ENCODE peak calls at places on chromosomes 1 and 21, in ten cellular contexts. T is left cardiac atrium, F is mammary epithelial cell, B is neural progenitor cell, Q is fibroblast of mammary gland, M is lung microvascular endothelial cell, Y is frontal cortex, A is GM12865, O is RWPE1, V is GM20000. C is an unnamed sample.

GRCh38 chr1:32703479-32704291 is 1.1 kb upstream of the SYNC start:
- DNase-seq in Q (peak; percentile 93), F (peak; percentile 59), Y (peak; percentile 34), V (peak; percentile 22), M (no peak), B (peak; percentile 34), A (no peak), T (peak; percentile 52), O (peak; percentile 54), C (no peak)

GRCh38 chr1:162627662-162628296 is 4.5 kb upstream of the DDR2 start:
- DNase-seq in M (peak; percentile 73), V (no peak), T (no peak), Y (no peak), A (peak; percentile 60), F (no peak), B (peak; percentile 37), O (peak; percentile 12), Q (peak; percentile 70), C (no peak)

GRCh38 chr1:162391790-162392563 is 10.4 kb downstream of the C1orf226 start:
- DNase-seq in F (no peak), M (peak; percentile 50), A (peak; percentile 51), B (peak; percentile 81), Q (peak; percentile 61), O (no peak), T (no peak), V (peak; percentile 53), Y (no peak), C (no peak)

GRCh38 chr1:32172621-32173245 is 6.7 kb upstream of the TXLNA start:
- DNase-seq in M (peak; percentile 17), Y (no peak), O (peak; percentile 44), B (no peak), V (no peak), A (no peak), F (peak; percentile 54), T (no peak), Q (peak; percentile 22), C (no peak)

GRCh38 chr1:29516063-29516820 is 279.9 kb downstream of the PTPRU start:
- DNase-seq in B (no peak), Y (no peak), A (no peak), O (no peak), V (no peak), T (no peak), M (no peak), Q (no peak), F (no peak), C (no peak)

GRCh38 chr1:247681288-247681897 is 1.9 kb upstream of the OR13G1 start:
- DNase-seq in V (peak; percentile 29), O (peak; percentile 1), T (peak; percentile 21), A (peak; percentile 60), F (peak; percentile 41), Q (peak; percentile 43), M (peak; percentile 31), Y (no peak), B (peak; percentile 86), C (peak; percentile 2)

GRCh38 chr1:164479242-164479641 is 79.7 kb upstream of the PBX1 start:
- DNase-seq in M (no peak), F (no peak), A (no peak), V (no peak), O (no peak), B (no peak), Y (no peak), Q (no peak), T (no peak), C (no peak)

GRCh38 chr1:230581446-230582079 is 60.7 kb upstream of the COG2 start:
- DNase-seq in B (peak; percentile 33), A (peak; percentile 4), Y (no peak), V (no peak), T (no peak), Q (no peak), M (no peak), O (no peak), F (no peak), C (no peak)

GRCh38 chr1:184973308-184974085 is 811 bp downstream of the NIBAN1 start:
- DNase-seq in F (peak; percentile 81), T (peak; percentile 52), Q (peak; percentile 64), O (peak; percentile 53), Y (peak; percentile 54), A (peak; percentile 87), B (peak; percentile 56), M (peak; percentile 44), V (peak; percentile 82), C (no peak)

GRCh38 chr1:163205513-163205912 is 2.8 kb upstream of the RGS5 start:
- DNase-seq in T (no peak), Q (peak; percentile 32), Y (no peak), F (peak; percentile 16), B (no peak), V (no peak), O (no peak), M (no peak), A (no peak), C (no peak)

GRCh38 chr1:86499987-86500593 is 31.4 kb downstream of the CLCA1 start:
- DNase-seq in Y (no peak), A (peak; percentile 27), M (peak; percentile 41), O (peak; percentile 8), T (no peak), F (no peak), V (peak; percentile 31), Q (peak; percentile 51), B (peak; percentile 81), C (no peak)

GRCh38 chr1:91696321-91696720 is 189.6 kb downstream of the TGFBR3 start:
- DNase-seq in Y (no peak), M (peak; percentile 60), B (no peak), Q (peak; percentile 36), A (no peak), F (no peak), V (no peak), T (no peak), O (no peak), C (no peak)

GRCh38 chr21:27741736-27742135 is 774.8 kb upstream of the ADAMTS5 start:
- DNase-seq in B (no peak), Q (peak; percentile 58), M (no peak), F (no peak), T (no peak), O (no peak), A (no peak), Y (no peak), V (no peak), C (no peak)

GRCh38 chr21:37484535-37485474 is 118.2 kb downstream of the DYRK1A start:
- DNase-seq in M (no peak), V (no peak), A (no peak), B (no peak), O (no peak), F (peak; percentile 47), T (no peak), Y (no peak), Q (peak; percentile 31), C (no peak)

GRCh38 chr1:10510520-10511493 is 36.1 kb downstream of the PEX14 start:
- DNase-seq in B (no peak), V (peak; percentile 86), O (peak; percentile 87), Y (no peak), M (peak; percentile 78), T (no peak), Q (peak; percentile 92), F (peak; percentile 87), A (peak; percentile 95), C (peak; percentile 82)

GRCh38 chr1:59705849-59706599 is 108.7 kb upstream of the HOOK1 start:
- DNase-seq in T (peak; percentile 52), M (no peak), Y (no peak), Q (peak; percentile 95), B (no peak), A (no peak), F (peak; percentile 86), O (no peak), V (no peak), C (no peak)

GRCh38 chr1:228374711-228375577 is 31.7 kb downstream of the TRIM11 start:
- DNase-seq in F (no peak), B (no peak), M (no peak), A (no peak), T (peak; percentile 93), Y (peak; percentile 73), Q (peak; percentile 99), V (no peak), O (peak; percentile 57), C (no peak)

GRCh38 chr1:243286409-243287127 is 30.7 kb downstream of the SDCCAG8 start:
- DNase-seq in F (no peak), B (no peak), M (peak; percentile 50), O (no peak), V (no peak), Q (peak; percentile 71), T (no peak), Y (no peak), A (no peak), C (no peak)

GRCh38 chr1:66181999-66182398 is 352.0 kb upstream of the SGIP1 start:
- DNase-seq in F (no peak), M (no peak), Y (no peak), V (no peak), T (no peak), A (no peak), Q (no peak), B (no peak), O (no peak), C (no peak)

GRCh38 chr1:207659545-207660148 is 14.7 kb downstream of the CR1L start:
- DNase-seq in B (no peak), M (no peak), Q (no peak), V (no peak), F (no peak), A (no peak), Y (no peak), T (no peak), O (no peak), C (no peak)

GRCh38 chr1:234603221-234604204 is 6.5 kb downstream of the IRF2BP2 start:
- DNase-seq in A (no peak), T (no peak), Q (peak; percentile 65), V (no peak), M (peak; percentile 67), O (no peak), Y (no peak), B (no peak), F (peak; percentile 40), C (no peak)

GRCh38 chr1:222243902-222244301 is 304.0 kb downstream of the HHIPL2 start:
- DNase-seq in V (no peak), F (peak; percentile 90), T (no peak), B (no peak), A (no peak), Q (peak; percentile 7), O (peak; percentile 43), M (no peak), Y (no peak), C (peak; percentile 62)

GRCh38 chr1:52814465-52814864 is 28.1 kb upstream of the ZYG11A start:
- DNase-seq in A (no peak), B (no peak), M (no peak), Y (no peak), F (peak; percentile 68), T (no peak), V (no peak), O (no peak), Q (no peak), C (peak; percentile 22)

GRCh38 chr1:19414490-19414889 is 70.8 kb downstream of the CAPZB start:
- DNase-seq in O (no peak), Q (no peak), M (no peak), F (no peak), Y (no peak), B (no peak), V (no peak), T (no peak), A (no peak), C (no peak)

GRCh38 chr1:213564215-213564659 is 423.5 kb upstream of the PROX1 start:
- DNase-seq in T (no peak), F (peak; percentile 34), M (peak; percentile 74), V (no peak), Y (no peak), A (no peak), Q (peak; percentile 4), O (no peak), B (peak; percentile 58), C (no peak)

GRCh38 chr1:214551436-214552173 is at the start of gene PTPN14:
- DNase-seq in O (peak; percentile 94), A (no peak), B (peak; percentile 98), Y (peak; percentile 77), F (peak; percentile 92), T (peak; percentile 90), V (peak; percentile 78), Q (peak; percentile 89), M (peak; percentile 91), C (peak; percentile 72)

GRCh38 chr1:235892080-235892670 is 25.5 kb upstream of the LYST start:
- DNase-seq in A (peak; percentile 71), F (no peak), M (no peak), Q (no peak), V (peak; percentile 32), O (no peak), Y (no peak), T (no peak), B (no peak), C (no peak)

GRCh38 chr1:247642742-247643141 is 36.8 kb downstream of the OR13G1 start:
- DNase-seq in T (no peak), Y (no peak), Q (no peak), A (no peak), M (no peak), F (no peak), V (no peak), O (no peak), B (no peak), C (no peak)